ENCODE peak calls at places on chromosomes 1 and 21, in four cellular contexts. G, P, D and U are unnamed samples.

GRCh38 chr1:234758851-234759250 is 148.9 kb upstream of the IRF2BP2 start:
- DNase-seq in D (no peak), G (no peak), P (no peak), U (no peak)

GRCh38 chr1:175801979-175802378 is 58.6 kb upstream of the TNR start:
- DNase-seq in G (no peak), P (no peak), D (no peak), U (no peak)

GRCh38 chr1:18972531-18972930 is 16.1 kb upstream of the IFFO2 start:
- DNase-seq in G (no peak), D (no peak), P (no peak), U (no peak)

GRCh38 chr1:171566467-171566866 is 55.6 kb upstream of the MYOCOS start:
- DNase-seq in P (no peak), G (no peak), D (no peak), U (no peak)

GRCh38 chr1:156551866-156552265 is 20.5 kb downstream of the IQGAP3 start:
- DNase-seq in P (peak; percentile 14), D (no peak), G (no peak), U (no peak)

GRCh38 chr1:87902830-87903614 is 574.3 kb downstream of the LMO4 start:
- DNase-seq in G (no peak), D (no peak), P (no peak), U (no peak)

GRCh38 chr1:222829868-222830267 is 15.0 kb downstream of the DISP1 start:
- DNase-seq in P (no peak), G (no peak), D (no peak), U (no peak)

GRCh38 chr1:26164036-26164927 is 4.5 kb downstream of the C1orf232 start:
- DNase-seq in D (peak; percentile 58), P (no peak), G (peak; percentile 66), U (no peak)

GRCh38 chr21:41368361-41369104 is 6.7 kb downstream of the MX2 start:
- DNase-seq in D (no peak), P (no peak), G (no peak), U (no peak)